ENCODE peak calls at places on chromosomes 12 and 14, in nine cellular contexts. V is tibial artery; K is neural crest cell; G is activated CD8-positive, alpha-beta memory T cell treated with anti-CD3 and anti-CD28 coated beads for 4 hours; L is activated T-helper 1 cell treated with Interleukin-2 at 50 U/mL for 16 hours; Q is AG04450; M is lower leg skin; H is activated gamma-delta T cell treated with Interleukin-2 at 50 U/mL for 16 hours; E is osteocyte. T is an unnamed sample.

GRCh38 chr12:103798586-103798985 is 42.4 kb downstream of the NT5DC3 start:
- DNase-seq in V (no peak), K (no peak), G (no peak), L (no peak), Q (no peak), M (no peak), H (no peak), E (no peak), T (no peak)

GRCh38 chr14:78253986-78254385 is 83.8 kb downstream of the NRXN3 start:
- DNase-seq in V (no peak), K (no peak), G (no peak), L (no peak), Q (no peak), M (no peak), H (no peak), E (no peak), T (no peak)

GRCh38 chr14:59463773-59464650 is 1.2 kb downstream of the GPR135 start:
- DNase-seq in V (no peak), K (no peak), G (no peak), L (no peak), Q (no peak), M (no peak), H (peak), E (no peak), T (no peak)

GRCh38 chr12:113069149-113069548 is 12.6 kb downstream of the DTX1 start:
- DNase-seq in V (no peak), K (no peak), G (no peak), L (no peak), Q (no peak), M (no peak), H (no peak), E (no peak), T (no peak)

GRCh38 chr12:49633703-49634311 is 10.4 kb downstream of the PRPF40B start:
- DNase-seq in V (no peak), K (no peak), G (no peak), L (no peak), Q (no peak), M (no peak), H (no peak), E (no peak), T (no peak)

GRCh38 chr14:91299483-91300115 is 55.1 kb upstream of the GPR68 start:
- DNase-seq in V (no peak), K (no peak), G (no peak), L (no peak), Q (no peak), M (no peak), H (no peak), E (no peak), T (no peak)

GRCh38 chr12:93954160-93955112 is 193.9 kb upstream of the PLXNC1 start:
- DNase-seq in V (peak), K (no peak), G (no peak), L (no peak), Q (no peak), M (peak), H (no peak), E (no peak), T (no peak)

GRCh38 chr12:11763760-11764520 is 114.5 kb downstream of the ETV6 start:
- DNase-seq in V (no peak), K (no peak), G (no peak), L (no peak), Q (peak), M (no peak), H (no peak), E (no peak), T (no peak)

GRCh38 chr14:77375164-77375950 is 1.5 kb downstream of the TMED8 start:
- DNase-seq in V (no peak), K (no peak), G (no peak), L (no peak), Q (no peak), M (no peak), H (no peak), E (no peak), T (no peak)

GRCh38 chr14:89870335-89870734 is 84.2 kb downstream of the EFCAB11 start:
- DNase-seq in V (no peak), K (no peak), G (no peak), L (no peak), Q (no peak), M (no peak), H (no peak), E (no peak), T (no peak)

GRCh38 chr12:42574879-42575278 is 14.7 kb downstream of the PRICKLE1 start:
- DNase-seq in V (no peak), K (no peak), G (no peak), L (no peak), Q (no peak), M (no peak), H (no peak), E (no peak), T (no peak)

GRCh38 chr12:53217049-53217929 is 10.2 kb upstream of the ITGB7 start:
- DNase-seq in V (no peak), K (no peak), G (no peak), L (no peak), Q (no peak), M (no peak), H (peak), E (no peak), T (peak)

GRCh38 chr12:113683566-113683965 is 211.9 kb upstream of the LHX5 start:
- DNase-seq in V (no peak), K (no peak), G (no peak), L (no peak), Q (no peak), M (no peak), H (no peak), E (no peak), T (no peak)

GRCh38 chr12:88993655-88994054 is 358.6 kb downstream of the DUSP6 start:
- DNase-seq in V (no peak), K (no peak), G (no peak), L (no peak), Q (peak), M (no peak), H (no peak), E (no peak), T (no peak)

GRCh38 chr12:2339022-2339431 is 286.2 kb downstream of the CACNA1C start:
- DNase-seq in V (no peak), K (no peak), G (no peak), L (no peak), Q (peak), M (no peak), H (no peak), E (no peak), T (no peak)

GRCh38 chr12:64219135-64219534 is 3.0 kb downstream of the KICS2 start:
- DNase-seq in V (no peak), K (no peak), G (no peak), L (no peak), Q (no peak), M (no peak), H (no peak), E (no peak), T (no peak)

GRCh38 chr12:93884794-93885460 is 207.8 kb downstream of the CRADD start:
- DNase-seq in V (no peak), K (no peak), G (no peak), L (no peak), Q (peak), M (no peak), H (no peak), E (no peak), T (no peak)

GRCh38 chr14:105940534-105941225 is 414.3 kb downstream of the TMEM121 start:
- DNase-seq in V (no peak), K (no peak), G (no peak), L (no peak), Q (no peak), M (no peak), H (no peak), E (no peak), T (peak)

GRCh38 chr12:80714055-80714454 is 2.7 kb upstream of the MYF5 start:
- DNase-seq in V (no peak), K (no peak), G (no peak), L (no peak), Q (no peak), M (no peak), H (no peak), E (no peak), T (no peak)

GRCh38 chr12:76080729-76081415 is 3.6 kb downstream of the NAP1L1 start:
- DNase-seq in V (no peak), K (no peak), G (no peak), L (no peak), Q (no peak), M (no peak), H (no peak), E (no peak), T (no peak)

GRCh38 chr12:131703161-131703560 is 7.7 kb upstream of the SFSWAP start:
- DNase-seq in V (no peak), K (no peak), G (no peak), L (no peak), Q (no peak), M (no peak), H (no peak), E (no peak), T (no peak)

GRCh38 chr12:52581481-52581880 is 7.8 kb upstream of the KRT74 start:
- DNase-seq in V (no peak), K (no peak), G (no peak), L (no peak), Q (no peak), M (peak), H (no peak), E (no peak), T (no peak)

GRCh38 chr12:4648499-4649357 is at the start of the genes AKAP3 and NDUFA9:
- DNase-seq in V (peak), K (peak), G (peak), L (peak), Q (peak), M (peak), H (peak), E (peak), T (peak)

GRCh38 chr12:12870454-12870853 is 20.9 kb upstream of the GPRC5A start:
- DNase-seq in V (no peak), K (no peak), G (no peak), L (no peak), Q (peak), M (no peak), H (no peak), E (no peak), T (no peak)

GRCh38 chr14:53640695-53641094 is 315.9 kb downstream of the BMP4 start:
- DNase-seq in V (no peak), K (no peak), G (no peak), L (no peak), Q (no peak), M (no peak), H (no peak), E (no peak), T (no peak)

GRCh38 chr12:121467638-121468403 is 67.9 kb downstream of the RNF34 start:
- DNase-seq in V (no peak), K (peak), G (no peak), L (no peak), Q (no peak), M (peak), H (no peak), E (no peak), T (peak)

GRCh38 chr12:10362828-10363664 is 26.8 kb downstream of the KLRK1 start:
- DNase-seq in V (no peak), K (no peak), G (no peak), L (no peak), Q (no peak), M (no peak), H (no peak), E (no peak), T (no peak)

GRCh38 chr12:123121670-123122069 is 29.2 kb downstream of the PITPNM2 start:
- DNase-seq in V (no peak), K (no peak), G (no peak), L (no peak), Q (no peak), M (no peak), H (no peak), E (no peak), T (no peak)

GRCh38 chr12:128542844-128543243 is 275.9 kb downstream of the TMEM132C start:
- DNase-seq in V (no peak), K (no peak), G (no peak), L (no peak), Q (no peak), M (no peak), H (no peak), E (no peak), T (no peak)

GRCh38 chr12:93984005-93984404 is 164.4 kb upstream of the PLXNC1 start:
- DNase-seq in V (no peak), K (no peak), G (no peak), L (no peak), Q (no peak), M (no peak), H (no peak), E (no peak), T (no peak)

GRCh38 chr14:39177168-39177545 is 2.1 kb downstream of the PNN start:
- DNase-seq in V (no peak), K (no peak), G (no peak), L (no peak), Q (no peak), M (no peak), H (no peak), E (no peak), T (no peak)

GRCh38 chr12:131135786-131136538 is 182.3 kb downstream of the ADGRD1 start:
- DNase-seq in V (no peak), K (no peak), G (no peak), L (no peak), Q (no peak), M (no peak), H (no peak), E (peak), T (no peak)

GRCh38 chr14:50023671-50024490 is 92.5 kb downstream of the VCPKMT start:
- DNase-seq in V (peak), K (no peak), G (no peak), L (no peak), Q (no peak), M (peak), H (no peak), E (no peak), T (no peak)

GRCh38 chr12:12822886-12823285 is 9.7 kb downstream of the DDX47 start:
- DNase-seq in V (no peak), K (no peak), G (no peak), L (no peak), Q (no peak), M (no peak), H (no peak), E (no peak), T (no peak)

GRCh38 chr12:19846561-19846960 is 407.3 kb downstream of the AEBP2 start:
- DNase-seq in V (no peak), K (no peak), G (no peak), L (no peak), Q (no peak), M (no peak), H (no peak), E (no peak), T (no peak)